ENCODE peak calls at places on chromosomes 3 and 15, in six cellular contexts. One of them, this sample, is unnamed.

GRCh38 chr15:40908095-40908494 is 13.8 kb downstream of the VPS18 start:
- DNase-seq in SHP77 treated with DMSO at 0.1 percent for 48 hours: no peak
- DNase-seq in NCI-H748 treated with DMSO at 0.1 percent for 48 hours: no peak
- DNase-seq in left ventricle myocardium inferior: no peak
- DNase-seq in brain microvascular endothelial cell: no peak
- DNase-seq in posterior cingulate gyrus: no peak
- DNase-seq in this sample: no peak

GRCh38 chr3:155064920-155065319 is 15.2 kb upstream of the MME start:
- DNase-seq in SHP77 treated with DMSO at 0.1 percent for 48 hours: no peak
- DNase-seq in NCI-H748 treated with DMSO at 0.1 percent for 48 hours: no peak
- DNase-seq in left ventricle myocardium inferior: no peak
- DNase-seq in brain microvascular endothelial cell: no peak
- DNase-seq in posterior cingulate gyrus: no peak
- DNase-seq in this sample: no peak

GRCh38 chr3:70606018-70606417 is 293.6 kb upstream of the MDFIC2 start:
- DNase-seq in SHP77 treated with DMSO at 0.1 percent for 48 hours: no peak
- DNase-seq in NCI-H748 treated with DMSO at 0.1 percent for 48 hours: peak; percentile 67
- DNase-seq in left ventricle myocardium inferior: no peak
- DNase-seq in brain microvascular endothelial cell: no peak
- DNase-seq in posterior cingulate gyrus: no peak
- DNase-seq in this sample: no peak

GRCh38 chr15:53910236-53910849 is 67.9 kb upstream of the UNC13C start:
- DNase-seq in SHP77 treated with DMSO at 0.1 percent for 48 hours: no peak
- DNase-seq in NCI-H748 treated with DMSO at 0.1 percent for 48 hours: no peak
- DNase-seq in left ventricle myocardium inferior: no peak
- DNase-seq in brain microvascular endothelial cell: no peak
- DNase-seq in posterior cingulate gyrus: no peak
- DNase-seq in this sample: no peak

GRCh38 chr3:111151438-111151837 is 79.8 kb downstream of the NECTIN3 start:
- DNase-seq in SHP77 treated with DMSO at 0.1 percent for 48 hours: no peak
- DNase-seq in NCI-H748 treated with DMSO at 0.1 percent for 48 hours: no peak
- DNase-seq in left ventricle myocardium inferior: no peak
- DNase-seq in brain microvascular endothelial cell: peak; percentile 84
- DNase-seq in posterior cingulate gyrus: no peak
- DNase-seq in this sample: no peak

GRCh38 chr15:27342991-27343390 is 372.0 kb downstream of the GABRG3 start:
- DNase-seq in SHP77 treated with DMSO at 0.1 percent for 48 hours: no peak
- DNase-seq in NCI-H748 treated with DMSO at 0.1 percent for 48 hours: peak; percentile 47
- DNase-seq in left ventricle myocardium inferior: no peak
- DNase-seq in brain microvascular endothelial cell: no peak
- DNase-seq in posterior cingulate gyrus: no peak
- DNase-seq in this sample: no peak

GRCh38 chr3:134311693-134312071 is 61.0 kb upstream of the RYK start:
- DNase-seq in SHP77 treated with DMSO at 0.1 percent for 48 hours: no peak
- DNase-seq in NCI-H748 treated with DMSO at 0.1 percent for 48 hours: no peak
- DNase-seq in left ventricle myocardium inferior: no peak
- DNase-seq in brain microvascular endothelial cell: no peak
- DNase-seq in posterior cingulate gyrus: no peak
- DNase-seq in this sample: no peak

GRCh38 chr15:60720493-60721231 is 241.7 kb upstream of the ICE2 start:
- DNase-seq in SHP77 treated with DMSO at 0.1 percent for 48 hours: no peak
- DNase-seq in NCI-H748 treated with DMSO at 0.1 percent for 48 hours: no peak
- DNase-seq in left ventricle myocardium inferior: no peak
- DNase-seq in brain microvascular endothelial cell: no peak
- DNase-seq in posterior cingulate gyrus: no peak
- DNase-seq in this sample: no peak

GRCh38 chr3:75396316-75396802 is 267.8 kb upstream of the FRG2C start:
- DNase-seq in SHP77 treated with DMSO at 0.1 percent for 48 hours: no peak
- DNase-seq in NCI-H748 treated with DMSO at 0.1 percent for 48 hours: no peak
- DNase-seq in left ventricle myocardium inferior: no peak
- DNase-seq in brain microvascular endothelial cell: no peak
- DNase-seq in posterior cingulate gyrus: peak; percentile 11
- DNase-seq in this sample: no peak

GRCh38 chr3:29705906-29706507 is 425.1 kb downstream of the RBMS3 start:
- DNase-seq in SHP77 treated with DMSO at 0.1 percent for 48 hours: no peak
- DNase-seq in NCI-H748 treated with DMSO at 0.1 percent for 48 hours: peak; percentile 4
- DNase-seq in left ventricle myocardium inferior: no peak
- DNase-seq in brain microvascular endothelial cell: no peak
- DNase-seq in posterior cingulate gyrus: no peak
- DNase-seq in this sample: no peak

GRCh38 chr15:36235173-36235572 is 344.3 kb upstream of the CDIN1 start:
- DNase-seq in SHP77 treated with DMSO at 0.1 percent for 48 hours: no peak
- DNase-seq in NCI-H748 treated with DMSO at 0.1 percent for 48 hours: no peak
- DNase-seq in left ventricle myocardium inferior: no peak
- DNase-seq in brain microvascular endothelial cell: peak; percentile 2
- DNase-seq in posterior cingulate gyrus: no peak
- DNase-seq in this sample: no peak

GRCh38 chr3:188139466-188139865 is 14.5 kb upstream of the LPP start:
- DNase-seq in SHP77 treated with DMSO at 0.1 percent for 48 hours: no peak
- DNase-seq in NCI-H748 treated with DMSO at 0.1 percent for 48 hours: no peak
- DNase-seq in left ventricle myocardium inferior: no peak
- DNase-seq in brain microvascular endothelial cell: no peak
- DNase-seq in posterior cingulate gyrus: no peak
- DNase-seq in this sample: no peak